ENCODE peak calls at places on chromosomes 16 and 17, in six cellular contexts. W is right cardiac atrium; U is CD4-positive, alpha-beta T cell; S is pancreas; X is effector memory CD8-positive, alpha-beta T cell; P is aorta. H is an unnamed sample.

GRCh38 chr16:86258713-86259112 is 251.6 kb upstream of the FOXF1 start:
- ATAC-seq in W (no peak), U (no peak), S (no peak), X (no peak), P (no peak), H (no peak)

GRCh38 chr17:35774499-35774898 is 13.8 kb downstream of the C17orf50 start:
- ATAC-seq in W (peak; percentile 80), U (no peak), S (peak; percentile 60), X (no peak), P (peak; percentile 87), H (peak; percentile 37)

GRCh38 chr17:17376362-17376761 is 73.2 kb downstream of the NT5M start:
- ATAC-seq in W (peak; percentile 70), U (no peak), S (no peak), X (no peak), P (no peak), H (no peak)

GRCh38 chr17:16427020-16427419 is 11.6 kb downstream of the TRPV2 start:
- ATAC-seq in W (no peak), U (no peak), S (no peak), X (no peak), P (no peak), H (no peak)

GRCh38 chr16:78537511-78537910 is 438.1 kb downstream of the WWOX start:
- ATAC-seq in W (no peak), U (no peak), S (no peak), X (no peak), P (no peak), H (no peak)

GRCh38 chr16:86632944-86633343 is 54.6 kb downstream of the FOXL1 start:
- ATAC-seq in W (no peak), U (no peak), S (no peak), X (no peak), P (no peak), H (no peak)

GRCh38 chr17:6712854-6713129 is 377 bp downstream of the SLC13A5 start:
- ATAC-seq in W (no peak), U (no peak), S (no peak), X (no peak), P (no peak), H (peak; percentile 1)

GRCh38 chr16:1159973-1160772 is 7.3 kb downstream of the CACNA1H start:
- ATAC-seq in W (peak; percentile 83), U (no peak), S (peak; percentile 87), X (no peak), P (peak; percentile 45), H (peak; percentile 31)

GRCh38 chr16:28301154-28301553 is 8.8 kb downstream of the SBK1 start:
- ATAC-seq in W (peak; percentile 28), U (no peak), S (no peak), X (no peak), P (no peak), H (no peak)

GRCh38 chr16:87931504-87931903 is 4.8 kb downstream of the CA5A start:
- ATAC-seq in W (no peak), U (no peak), S (peak; percentile 46), X (no peak), P (no peak), H (no peak)

GRCh38 chr16:54174750-54175149 is 111.8 kb downstream of the IRX3 start:
- ATAC-seq in W (no peak), U (no peak), S (no peak), X (no peak), P (no peak), H (no peak)

GRCh38 chr17:35361027-35361426 is 12.4 kb downstream of the SLFN11 start:
- ATAC-seq in W (peak; percentile 48), U (no peak), S (no peak), X (no peak), P (no peak), H (no peak)

GRCh38 chr16:66332599-66332998 is 33.9 kb upstream of the CDH5 start:
- ATAC-seq in W (no peak), U (no peak), S (no peak), X (no peak), P (no peak), H (no peak)

GRCh38 chr17:44541884-44542581 is 15.3 kb upstream of the FZD2 start:
- ATAC-seq in W (peak; percentile 28), U (no peak), S (no peak), X (no peak), P (no peak), H (no peak)

GRCh38 chr17:6702567-6703215 is 10.5 kb downstream of the SLC13A5 start:
- ATAC-seq in W (no peak), U (no peak), S (no peak), X (no peak), P (no peak), H (no peak)

GRCh38 chr16:88787579-88788314 is 2.7 kb upstream of the PIEZO1 start:
- ATAC-seq in W (no peak), U (no peak), S (no peak), X (no peak), P (no peak), H (no peak)

GRCh38 chr16:4313563-4314531 is 2.0 kb upstream of the GLIS2 start:
- ATAC-seq in W (no peak), U (no peak), S (peak; percentile 56), X (peak; percentile 39), P (no peak), H (no peak)

GRCh38 chr17:57480438-57481196 is 224.3 kb downstream of the MSI2 start:
- ATAC-seq in W (no peak), U (peak; percentile 24), S (no peak), X (no peak), P (no peak), H (peak; percentile 44)

GRCh38 chr17:27485711-27486495 is 29.7 kb downstream of the KSR1 start:
- ATAC-seq in W (no peak), U (no peak), S (no peak), X (no peak), P (no peak), H (no peak)

GRCh38 chr17:63963123-63963522 is 9.6 kb downstream of the SCN4A start:
- ATAC-seq in W (peak; percentile 53), U (no peak), S (no peak), X (no peak), P (no peak), H (no peak)

GRCh38 chr16:80114699-80115098 is 426.1 kb upstream of the DYNLRB2 start:
- ATAC-seq in W (no peak), U (no peak), S (no peak), X (no peak), P (no peak), H (no peak)

GRCh38 chr16:73878616-73879015 is 418.0 kb upstream of the PSMD7 start:
- ATAC-seq in W (peak; percentile 43), U (no peak), S (peak; percentile 75), X (no peak), P (no peak), H (no peak)

GRCh38 chr17:18191967-18192366 is 8.3 kb downstream of the ALKBH5 start:
- ATAC-seq in W (no peak), U (peak; percentile 52), S (no peak), X (peak; percentile 33), P (no peak), H (no peak)

GRCh38 chr16:29756654-29757053 is 10.9 kb upstream of the C16orf54 start:
- ATAC-seq in W (no peak), U (peak; percentile 94), S (peak; percentile 28), X (no peak), P (no peak), H (no peak)

GRCh38 chr16:72740346-72740745 is 307.6 kb downstream of the ZFHX3 start:
- ATAC-seq in W (no peak), U (no peak), S (no peak), X (no peak), P (no peak), H (no peak)

GRCh38 chr17:9115446-9116265 is 94.3 kb downstream of the NTN1 start:
- ATAC-seq in W (peak; percentile 81), U (peak; percentile 76), S (peak; percentile 95), X (peak; percentile 63), P (peak; percentile 90), H (peak; percentile 76)

H was measured in esophagus mucosa.